ENCODE peak calls at places on chromosomes 6 and 20, in nine cellular contexts. One of them, this sample, is unnamed.
A peak's percentile ranks its signal among the peaks of the same experiment; 100 is the strongest.

GRCh38 chr6:135919026-135919425 is 67.5 kb downstream of the PDE7B start:
- DNase-seq in lower leg skin: no peak
- DNase-seq in CD4-positive, CD25-positive, alpha-beta regulatory T cell: no peak
- DNase-seq in GM23338: no peak
- DNase-seq in epithelial cell of esophagus: no peak
- DNase-seq in ovary: no peak
- DNase-seq in Peyer's patch: no peak
- DNase-seq in right atrium auricular region: no peak
- DNase-seq in A549: no peak
- DNase-seq in this sample: no peak

GRCh38 chr20:35305682-35306556 is 13.7 kb upstream of the FAM83C start:
- DNase-seq in ovary: no peak
- DNase-seq in lower leg skin: peak; percentile 86
- DNase-seq in A549: peak; percentile 98
- DNase-seq in GM23338: no peak
- DNase-seq in Peyer's patch: peak; percentile 85
- DNase-seq in epithelial cell of esophagus: peak; percentile 100
- DNase-seq in right atrium auricular region: no peak
- DNase-seq in CD4-positive, CD25-positive, alpha-beta regulatory T cell: no peak
- DNase-seq in this sample: no peak

GRCh38 chr6:21354805-21355238 is 238.7 kb upstream of the SOX4 start:
- DNase-seq in CD4-positive, CD25-positive, alpha-beta regulatory T cell: no peak
- DNase-seq in A549: no peak
- DNase-seq in epithelial cell of esophagus: peak; percentile 48
- DNase-seq in right atrium auricular region: no peak
- DNase-seq in Peyer's patch: no peak
- DNase-seq in GM23338: no peak
- DNase-seq in lower leg skin: no peak
- DNase-seq in ovary: no peak
- DNase-seq in this sample: peak; percentile 42

GRCh38 chr20:48040491-48040890 is 255.2 kb upstream of the SULF2 start:
- DNase-seq in CD4-positive, CD25-positive, alpha-beta regulatory T cell: no peak
- DNase-seq in GM23338: no peak
- DNase-seq in Peyer's patch: no peak
- DNase-seq in lower leg skin: no peak
- DNase-seq in A549: no peak
- DNase-seq in right atrium auricular region: no peak
- DNase-seq in epithelial cell of esophagus: no peak
- DNase-seq in ovary: no peak
- DNase-seq in this sample: no peak

GRCh38 chr6:112511441-112511840 is 164.3 kb downstream of the RFPL4B start:
- DNase-seq in epithelial cell of esophagus: peak; percentile 46
- DNase-seq in right atrium auricular region: no peak
- DNase-seq in Peyer's patch: no peak
- DNase-seq in A549: no peak
- DNase-seq in ovary: no peak
- DNase-seq in GM23338: no peak
- DNase-seq in CD4-positive, CD25-positive, alpha-beta regulatory T cell: no peak
- DNase-seq in lower leg skin: no peak
- DNase-seq in this sample: no peak

GRCh38 chr6:155185544-155185943 is 78.3 kb upstream of the CLDN20 start:
- DNase-seq in epithelial cell of esophagus: peak; percentile 74
- DNase-seq in lower leg skin: no peak
- DNase-seq in ovary: no peak
- DNase-seq in Peyer's patch: no peak
- DNase-seq in GM23338: peak; percentile 59
- DNase-seq in CD4-positive, CD25-positive, alpha-beta regulatory T cell: no peak
- DNase-seq in right atrium auricular region: no peak
- DNase-seq in A549: peak; percentile 25
- DNase-seq in this sample: no peak

GRCh38 chr6:37514377-37514776 is 14.7 kb upstream of the CCDC167 start:
- DNase-seq in A549: no peak
- DNase-seq in GM23338: no peak
- DNase-seq in right atrium auricular region: no peak
- DNase-seq in lower leg skin: no peak
- DNase-seq in CD4-positive, CD25-positive, alpha-beta regulatory T cell: no peak
- DNase-seq in epithelial cell of esophagus: peak; percentile 79
- DNase-seq in ovary: no peak
- DNase-seq in Peyer's patch: no peak
- DNase-seq in this sample: no peak

GRCh38 chr6:76026101-76026500 is 46.4 kb downstream of the IMPG1 start:
- DNase-seq in right atrium auricular region: no peak
- DNase-seq in A549: no peak
- DNase-seq in CD4-positive, CD25-positive, alpha-beta regulatory T cell: no peak
- DNase-seq in epithelial cell of esophagus: peak; percentile 6
- DNase-seq in Peyer's patch: no peak
- DNase-seq in ovary: no peak
- DNase-seq in lower leg skin: no peak
- DNase-seq in GM23338: peak; percentile 53
- DNase-seq in this sample: no peak

DNA sequence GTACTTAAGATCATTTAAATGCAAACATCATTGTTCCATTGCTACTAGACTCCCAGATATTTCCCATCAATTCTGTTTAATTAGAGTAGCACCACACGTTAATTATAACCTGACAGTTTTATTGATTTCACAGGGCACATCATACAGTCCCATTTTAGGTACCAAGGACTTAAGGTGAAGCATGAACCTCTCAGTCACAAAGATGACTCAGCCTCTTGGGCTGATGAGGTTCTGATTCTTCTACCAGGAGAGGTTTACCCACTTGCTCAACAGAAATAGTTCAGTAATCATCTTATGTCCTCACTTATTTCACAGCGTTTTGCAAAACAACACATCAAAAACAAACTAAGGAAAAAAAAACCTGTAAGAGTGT is 98.5 kb downstream of the HIVEP2 start:
- DNase-seq in Peyer's patch: no peak
- DNase-seq in A549: no peak
- DNase-seq in CD4-positive, CD25-positive, alpha-beta regulatory T cell: no peak
- DNase-seq in epithelial cell of esophagus: peak; percentile 77
- DNase-seq in GM23338: no peak
- DNase-seq in right atrium auricular region: no peak
- DNase-seq in lower leg skin: no peak
- DNase-seq in ovary: no peak
- DNase-seq in this sample: peak; percentile 49
- H3K4me3 ChIP-seq in Peyer's patch: peak overlapping the region; percentile 52
- H3K4me3 ChIP-seq in A549: peak overlapping the region; percentile 33
- H3K4me3 ChIP-seq in CD4-positive, CD25-positive, alpha-beta regulatory T cell: peak overlapping the region; percentile 87
- H3K4me3 ChIP-seq in epithelial cell of esophagus: no peak overlapping the region
- H3K4me3 ChIP-seq in GM23338: no peak overlapping the region
- H3K4me3 ChIP-seq in right atrium auricular region: peak overlapping the region; percentile 37
- H3K4me3 ChIP-seq in lower leg skin: no peak overlapping the region
- H3K4me3 ChIP-seq in ovary: no peak overlapping the region
- H3K4me3 ChIP-seq in this sample: peak overlapping the region; percentile 61

GRCh38 chr20:21632654-21633053 is 72.8 kb upstream of the PAX1 start:
- DNase-seq in epithelial cell of esophagus: no peak
- DNase-seq in lower leg skin: no peak
- DNase-seq in right atrium auricular region: no peak
- DNase-seq in A549: no peak
- DNase-seq in ovary: no peak
- DNase-seq in Peyer's patch: no peak
- DNase-seq in GM23338: no peak
- DNase-seq in CD4-positive, CD25-positive, alpha-beta regulatory T cell: no peak
- DNase-seq in this sample: no peak

GRCh38 chr20:21632031-21632430 is 73.4 kb upstream of the PAX1 start:
- DNase-seq in Peyer's patch: no peak
- DNase-seq in lower leg skin: no peak
- DNase-seq in epithelial cell of esophagus: no peak
- DNase-seq in right atrium auricular region: no peak
- DNase-seq in CD4-positive, CD25-positive, alpha-beta regulatory T cell: no peak
- DNase-seq in A549: no peak
- DNase-seq in GM23338: no peak
- DNase-seq in ovary: no peak
- DNase-seq in this sample: no peak

GRCh38 chr20:21633829-21634228 is 71.6 kb upstream of the PAX1 start:
- DNase-seq in CD4-positive, CD25-positive, alpha-beta regulatory T cell: no peak
- DNase-seq in GM23338: no peak
- DNase-seq in lower leg skin: no peak
- DNase-seq in ovary: no peak
- DNase-seq in right atrium auricular region: no peak
- DNase-seq in epithelial cell of esophagus: no peak
- DNase-seq in Peyer's patch: no peak
- DNase-seq in A549: no peak
- DNase-seq in this sample: no peak

GRCh38 chr20:21623781-21624094 is 81.7 kb upstream of the PAX1 start:
- DNase-seq in right atrium auricular region: no peak
- DNase-seq in CD4-positive, CD25-positive, alpha-beta regulatory T cell: no peak
- DNase-seq in GM23338: no peak
- DNase-seq in epithelial cell of esophagus: no peak
- DNase-seq in A549: no peak
- DNase-seq in Peyer's patch: no peak
- DNase-seq in ovary: no peak
- DNase-seq in lower leg skin: no peak
- DNase-seq in this sample: no peak

GRCh38 chr20:21628800-21629199 is 76.7 kb upstream of the PAX1 start:
- DNase-seq in CD4-positive, CD25-positive, alpha-beta regulatory T cell: no peak
- DNase-seq in epithelial cell of esophagus: no peak
- DNase-seq in ovary: no peak
- DNase-seq in Peyer's patch: no peak
- DNase-seq in lower leg skin: no peak
- DNase-seq in right atrium auricular region: no peak
- DNase-seq in GM23338: no peak
- DNase-seq in A549: no peak
- DNase-seq in this sample: no peak
- H3K4me3 ChIP-seq in CD4-positive, CD25-positive, alpha-beta regulatory T cell: no peak overlapping the region
- H3K4me3 ChIP-seq in epithelial cell of esophagus: no peak overlapping the region
- H3K4me3 ChIP-seq in ovary: no peak overlapping the region
- H3K4me3 ChIP-seq in Peyer's patch: no peak overlapping the region
- H3K4me3 ChIP-seq in lower leg skin: no peak overlapping the region
- H3K4me3 ChIP-seq in right atrium auricular region: no peak overlapping the region
- H3K4me3 ChIP-seq in GM23338: no peak overlapping the region
- H3K4me3 ChIP-seq in A549: no peak overlapping the region
- H3K4me3 ChIP-seq in this sample: no peak overlapping the region

DNA sequence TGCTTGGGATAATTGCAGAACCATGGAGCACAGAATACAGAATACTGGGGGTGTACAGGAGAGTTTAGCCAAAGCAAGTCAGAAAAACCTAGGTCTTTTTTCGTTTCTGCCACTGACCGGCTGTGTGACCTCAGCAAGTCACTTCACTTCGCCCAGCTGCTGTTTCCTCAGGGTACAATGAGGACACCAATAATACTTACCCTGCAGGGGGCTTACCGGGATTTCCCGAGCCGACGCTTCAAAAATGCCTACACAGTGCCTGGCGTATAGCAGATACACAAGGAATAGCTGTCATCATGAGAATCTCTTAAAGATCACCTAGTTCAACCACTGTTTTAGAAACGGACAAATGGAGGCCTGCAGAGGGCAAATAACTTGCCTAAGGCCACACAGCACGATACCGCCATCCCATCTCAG is 772 bp downstream of the RIPOR3 start:
- DNase-seq in epithelial cell of esophagus: no peak
- DNase-seq in CD4-positive, CD25-positive, alpha-beta regulatory T cell: no peak
- DNase-seq in Peyer's patch: no peak
- DNase-seq in right atrium auricular region: no peak
- DNase-seq in GM23338: peak; percentile 62
- DNase-seq in ovary: no peak
- DNase-seq in A549: no peak
- DNase-seq in lower leg skin: no peak
- DNase-seq in this sample: no peak
- H3K4me3 ChIP-seq in epithelial cell of esophagus: no peak overlapping the region
- H3K4me3 ChIP-seq in CD4-positive, CD25-positive, alpha-beta regulatory T cell: no peak overlapping the region
- H3K4me3 ChIP-seq in Peyer's patch: peak overlapping the region; percentile 55
- H3K4me3 ChIP-seq in right atrium auricular region: peak overlapping the region; percentile 52
- H3K4me3 ChIP-seq in GM23338: peak overlapping the region; percentile 75
- H3K4me3 ChIP-seq in ovary: peak overlapping the region; percentile 41
- H3K4me3 ChIP-seq in A549: no peak overlapping the region
- H3K4me3 ChIP-seq in lower leg skin: peak overlapping the region; percentile 18
- H3K4me3 ChIP-seq in this sample: no peak overlapping the region

GRCh38 chr6:149271348-149272340 is 45.9 kb upstream of the TAB2 start:
- DNase-seq in lower leg skin: no peak
- DNase-seq in CD4-positive, CD25-positive, alpha-beta regulatory T cell: peak; percentile 28
- DNase-seq in right atrium auricular region: no peak
- DNase-seq in A549: no peak
- DNase-seq in ovary: no peak
- DNase-seq in epithelial cell of esophagus: no peak
- DNase-seq in GM23338: no peak
- DNase-seq in Peyer's patch: peak; percentile 83
- DNase-seq in this sample: peak; percentile 72
- H3K4me3 ChIP-seq in lower leg skin: no peak overlapping the region
- H3K4me3 ChIP-seq in CD4-positive, CD25-positive, alpha-beta regulatory T cell: peak overlapping the region; percentile 72
- H3K4me3 ChIP-seq in right atrium auricular region: no peak overlapping the region
- H3K4me3 ChIP-seq in A549: no peak overlapping the region
- H3K4me3 ChIP-seq in ovary: no peak overlapping the region
- H3K4me3 ChIP-seq in epithelial cell of esophagus: no peak overlapping the region
- H3K4me3 ChIP-seq in GM23338: no peak overlapping the region
- H3K4me3 ChIP-seq in Peyer's patch: no peak overlapping the region
- H3K4me3 ChIP-seq in this sample: peak overlapping the region; percentile 10

This sample was measured in GM12865.